ENCODE peak calls at places on chromosomes 11 and 22, in six cellular contexts. C, E, Y, O, W and Z are unnamed samples.

GRCh38 chr11:132099692-132100091 is 729.3 kb downstream of the NTM start:
- DNase-seq in W (no peak), E (no peak), C (peak), Y (no peak), O (no peak), Z (no peak)

GRCh38 chr11:70883323-70883940 is 368.9 kb downstream of the SHANK2 start:
- DNase-seq in C (no peak), Y (no peak), O (no peak), E (no peak), W (no peak), Z (no peak)

GRCh38 chr11:132032555-132032954 is 662.1 kb downstream of the NTM start:
- DNase-seq in C (no peak), W (no peak), E (no peak), O (no peak), Y (no peak), Z (no peak)

GRCh38 chr11:124865902-124866851 is 945 bp downstream of the ROBO3 start:
- DNase-seq in Y (peak), E (no peak), C (no peak), W (no peak), O (no peak), Z (no peak)

GRCh38 chr11:16081756-16082531 is 274.4 kb downstream of the SOX6 start:
- DNase-seq in Y (no peak), O (no peak), C (no peak), W (no peak), E (no peak), Z (no peak)

GRCh38 chr11:6245536-6245935 is 6.6 kb downstream of the CNGA4 start:
- DNase-seq in O (no peak), Y (no peak), E (no peak), W (no peak), C (no peak), Z (no peak)

GRCh38 chr22:24486501-24486921 is 8.6 kb upstream of the UPB1 start:
- DNase-seq in O (no peak), E (no peak), C (no peak), Y (no peak), W (no peak), Z (no peak)

GRCh38 chr22:49826603-49827306 is 918 bp downstream of the BRD1 start:
- DNase-seq in E (peak), C (peak), W (peak), Y (peak), O (no peak), Z (peak)

GRCh38 chr11:105202844-105203548 is 63.4 kb upstream of the CARD18 start:
- DNase-seq in O (no peak), C (no peak), W (no peak), E (no peak), Y (peak), Z (no peak)

GRCh38 chr11:126008956-126009355 is 53.7 kb downstream of the CDON start:
- DNase-seq in C (no peak), Y (no peak), O (no peak), W (no peak), E (no peak), Z (no peak)

GRCh38 chr11:104365676-104366075 is 201.7 kb upstream of the PDGFD start:
- DNase-seq in C (no peak), W (no peak), E (no peak), Y (no peak), O (no peak), Z (no peak)

GRCh38 chr11:19080579-19080993 is 20.1 kb upstream of the MRGPRX2 start:
- DNase-seq in Y (peak), C (no peak), E (no peak), W (no peak), O (no peak), Z (peak)

GRCh38 chr22:22754268-22754657 is 109.8 kb downstream of the GGTLC2 start:
- DNase-seq in C (no peak), W (no peak), E (no peak), O (no peak), Y (no peak), Z (no peak)

GRCh38 chr11:56273854-56274253 is at the start of gene OR5T1:
- DNase-seq in C (no peak), Y (no peak), W (no peak), E (no peak), O (no peak), Z (no peak)

GRCh38 chr22:38315801-38316339 is 1.4 kb downstream of the CSNK1E start:
- DNase-seq in O (no peak), E (no peak), C (no peak), W (no peak), Y (no peak), Z (no peak)

GRCh38 chr22:45308624-45309421 is 911 bp upstream of the FAM118A start:
- DNase-seq in Y (no peak), E (no peak), W (peak), O (no peak), C (no peak), Z (no peak)

GRCh38 chr11:27234043-27234668 is 128.9 kb downstream of the CCDC34 start:
- DNase-seq in C (peak), Y (no peak), E (no peak), W (peak), O (no peak), Z (no peak)

GRCh38 chr22:31585161-31585859 is 76.7 kb downstream of the PISD start:
- DNase-seq in Y (no peak), W (no peak), E (no peak), C (no peak), O (no peak), Z (no peak)

GRCh38 chr11:67381244-67381972 is 8.0 kb upstream of the CLCF1 start:
- DNase-seq in W (peak), E (no peak), Y (no peak), O (no peak), C (no peak), Z (no peak)
- TF ChIP-seq CTCF in W (no peak), E (no peak), Y (no peak), O (no peak), C (no peak), Z (no peak)

GRCh38 chr11:67436459-67437081 is 912 bp downstream of the PTPRCAP start:
- DNase-seq in O (no peak), Y (no peak), C (no peak), E (no peak), W (peak), Z (no peak)

GRCh38 chr11:67437082-67437821 is at the start of gene PTPRCAP:
- DNase-seq in C (no peak), Y (no peak), O (no peak), W (no peak), E (no peak), Z (no peak)

GRCh38 chr11:67435031-67435726 is 2.3 kb downstream of the PTPRCAP start:
- DNase-seq in C (no peak), E (no peak), W (no peak), Y (no peak), O (no peak), Z (no peak)

GRCh38 chr11:67434395-67434881 is 3.0 kb downstream of the PTPRCAP start:
- DNase-seq in W (no peak), E (no peak), Y (no peak), C (no peak), O (no peak), Z (no peak)

GRCh38 chr11:67435727-67436458 is 1.6 kb downstream of the PTPRCAP start:
- DNase-seq in Y (no peak), C (no peak), O (no peak), E (no peak), W (no peak), Z (no peak)
- TF ChIP-seq POLR2A in Y (no peak), C (no peak), O (no peak), E (no peak), W (no peak), Z (no peak)

GRCh38 chr22:20464096-20464614 is 26.5 kb upstream of the SCARF2 start:
- DNase-seq in W (no peak), Y (no peak), C (no peak), E (peak), O (no peak), Z (no peak)
- H3K27ac ChIP-seq in W (no peak), Y (no peak), C (no peak), E (no peak), O (peak), Z (no peak)

GRCh38 chr22:37196539-37197450 is 8.7 kb upstream of the C1QTNF6 start:
- DNase-seq in O (peak), W (peak), Y (peak), E (peak), C (peak), Z (peak)
- TF ChIP-seq CTCF in O (peak), W (peak), Y (peak), E (peak), C (no peak), Z (no peak)

DNA sequence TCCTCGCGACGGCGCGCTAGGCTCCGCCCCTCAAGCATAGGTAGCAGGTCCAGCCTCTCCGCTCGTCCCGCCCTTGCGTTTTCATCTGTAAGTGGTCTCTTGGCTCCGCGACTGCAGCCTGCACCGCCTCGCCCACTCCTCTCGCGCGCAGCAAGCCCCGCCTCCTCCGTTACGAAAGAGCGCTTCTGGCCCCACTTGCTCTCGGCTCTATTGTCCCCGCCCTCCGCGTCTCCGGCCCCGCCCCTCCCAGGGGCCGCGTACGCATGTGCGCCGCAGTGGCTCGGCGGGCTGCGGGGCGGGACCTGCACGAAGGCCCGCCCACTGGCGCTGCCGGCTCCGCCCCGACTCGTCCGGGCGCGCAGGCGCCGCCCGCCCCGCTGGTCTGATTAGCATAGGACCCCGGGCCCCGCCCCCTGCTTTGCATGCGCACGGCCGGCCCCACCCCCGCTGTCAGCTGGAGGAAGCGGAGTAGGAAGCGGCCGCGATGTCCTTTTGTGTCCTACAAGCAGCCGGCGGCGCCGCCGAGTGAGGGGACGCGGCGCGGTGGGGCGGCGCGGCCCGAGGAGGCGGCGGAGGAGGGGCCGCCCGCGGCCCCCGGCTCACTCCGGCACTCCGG is at the start of gene ESRRA:
- DNase-seq in W (peak), C (peak), E (peak), O (peak), Y (peak), Z (peak)
- TF ChIP-seq POLR2A in W (peak), C (peak), E (peak), O (no peak), Y (peak), Z (peak)

DNA sequence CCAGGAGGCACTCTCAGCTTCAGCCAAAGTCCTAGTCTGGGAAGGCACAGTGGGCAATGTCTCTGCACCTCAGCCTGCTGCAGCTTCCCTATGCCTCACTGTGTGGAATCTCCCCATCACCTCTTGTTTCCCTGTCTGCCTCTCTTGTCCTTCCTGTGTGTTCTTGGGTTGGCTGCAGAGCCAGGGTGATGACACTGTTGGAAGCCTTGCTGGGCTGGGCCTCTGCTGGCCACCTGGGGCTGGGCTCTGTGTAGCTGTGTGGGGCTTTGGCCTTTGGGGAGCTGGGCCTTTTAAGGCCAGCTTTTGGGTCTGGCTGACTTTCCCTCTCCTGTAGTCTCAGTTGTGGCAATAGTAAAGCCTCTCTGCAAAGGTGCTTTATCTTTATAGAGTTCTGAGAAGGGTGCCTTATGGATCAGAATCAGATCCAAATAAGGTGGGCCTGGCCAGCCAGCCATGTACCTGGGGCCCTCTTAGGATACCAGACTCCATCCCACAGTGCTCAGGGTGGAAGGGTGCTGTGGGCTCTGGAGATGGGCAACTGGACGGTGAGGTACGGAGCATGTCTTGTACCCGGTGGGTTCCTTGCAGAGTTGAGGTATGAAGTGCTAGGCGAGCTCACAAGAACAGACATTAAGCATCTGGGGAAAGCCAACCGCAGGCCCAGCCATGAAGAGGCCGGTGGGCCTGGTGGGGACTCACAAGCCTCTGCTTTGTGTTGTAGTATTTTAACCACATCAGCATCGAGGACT is 10.3 kb upstream of the RANBP1 start:
- DNase-seq in W (no peak), Y (no peak), O (no peak), E (peak), C (no peak), Z (no peak)
- H3K27ac ChIP-seq in W (no peak), Y (no peak), O (no peak), E (peak), C (no peak), Z (no peak)

GRCh38 chr11:44765026-44765595 is 38.3 kb downstream of the TSPAN18 start:
- DNase-seq in C (no peak), E (no peak), Y (no peak), W (peak), O (no peak), Z (no peak)
- TF ChIP-seq CTCF in C (no peak), E (no peak), Y (no peak), W (no peak), O (no peak), Z (no peak)